ENCODE peak calls at places on chromosome 10, in ten cellular contexts. U, Q, K, P, I, A, Y, B, O and X are unnamed samples.

GRCh38 chr10:64350665-64351064 is 829.5 kb downstream of the REEP3 start:
- DNase-seq in U (no peak), Q (no peak), K (no peak), P (no peak), I (no peak), A (no peak), Y (no peak), B (no peak), O (no peak), X (no peak)

GRCh38 chr10:128571745-128572144 is 445.5 kb upstream of the MKI67 start:
- DNase-seq in U (no peak), Q (no peak), K (no peak), P (no peak), I (no peak), A (no peak), Y (no peak), B (no peak), O (no peak), X (no peak)

GRCh38 chr10:117697402-117697801 is 154.9 kb downstream of the EMX2 start:
- DNase-seq in U (no peak), Q (no peak), K (no peak), P (no peak), I (no peak), A (no peak), Y (no peak), B (no peak), O (no peak), X (no peak)

GRCh38 chr10:132551093-132551807 is 13.7 kb downstream of the INPP5A start:
- DNase-seq in U (no peak), Q (peak; percentile 5), K (peak; percentile 58), P (no peak), I (no peak), A (no peak), Y (no peak), B (no peak), O (no peak), X (no peak)

GRCh38 chr10:124723826-124724225 is 20.4 kb downstream of the FAM53B start:
- DNase-seq in U (no peak), Q (no peak), K (no peak), P (no peak), I (no peak), A (no peak), Y (no peak), B (no peak), O (no peak), X (no peak)

GRCh38 chr10:18436902-18437301 is 214.5 kb downstream of the NSUN6 start:
- DNase-seq in U (no peak), Q (no peak), K (no peak), P (peak; percentile 27), I (no peak), A (no peak), Y (no peak), B (no peak), O (no peak), X (no peak)

GRCh38 chr10:19785366-19785765 is 30.9 kb upstream of the PLXDC2 start:
- DNase-seq in U (no peak), Q (no peak), K (no peak), P (no peak), I (no peak), A (no peak), Y (no peak), B (no peak), O (no peak), X (no peak)

GRCh38 chr10:680745-681144 is 8.7 kb downstream of the DIP2C start:
- DNase-seq in U (no peak), Q (no peak), K (no peak), P (no peak), I (no peak), A (no peak), Y (no peak), B (no peak), O (no peak), X (no peak)

GRCh38 chr10:90930070-90930837 is 9.4 kb upstream of the ANKRD1 start:
- DNase-seq in U (peak; percentile 91), Q (no peak), K (no peak), P (peak; percentile 5), I (peak; percentile 65), A (no peak), Y (peak; percentile 56), B (no peak), O (no peak), X (no peak)

GRCh38 chr10:14879055-14879800 is 562 bp downstream of the SUV39H2 start:
- DNase-seq in U (no peak), Q (peak; percentile 14), K (peak; percentile 52), P (peak; percentile 82), I (peak; percentile 20), A (no peak), Y (no peak), B (peak; percentile 11), O (no peak), X (no peak)

GRCh38 chr10:132391372-132392020 is 5.5 kb upstream of the PWWP2B start:
- DNase-seq in U (no peak), Q (no peak), K (no peak), P (no peak), I (no peak), A (no peak), Y (no peak), B (no peak), O (no peak), X (no peak)

GRCh38 chr10:83991986-83992753 is 147.1 kb upstream of the GHITM start:
- DNase-seq in U (no peak), Q (no peak), K (peak; percentile 33), P (peak; percentile 39), I (no peak), A (no peak), Y (peak; percentile 9), B (no peak), O (no peak), X (no peak)

GRCh38 chr10:84178387-84178697 is 4.7 kb downstream of the GPR15LG start:
- DNase-seq in U (no peak), Q (no peak), K (peak; percentile 1), P (no peak), I (no peak), A (no peak), Y (no peak), B (no peak), O (no peak), X (no peak)

GRCh38 chr10:101816375-101816773 is 1.9 kb downstream of the OGA start:
- DNase-seq in U (no peak), Q (no peak), K (no peak), P (no peak), I (no peak), A (no peak), Y (no peak), B (no peak), O (no peak), X (no peak)

GRCh38 chr10:132722391-132722790 is 63.6 kb downstream of the NKX6-2 start:
- DNase-seq in U (no peak), Q (no peak), K (no peak), P (no peak), I (no peak), A (no peak), Y (no peak), B (no peak), O (no peak), X (no peak)

GRCh38 chr10:116765549-116766162 is 23.3 kb upstream of the HSPA12A start:
- DNase-seq in U (no peak), Q (no peak), K (peak; percentile 58), P (no peak), I (no peak), A (peak; percentile 42), Y (no peak), B (no peak), O (peak; percentile 57), X (no peak)

GRCh38 chr10:63719174-63719856 is 198.1 kb downstream of the REEP3 start:
- DNase-seq in U (no peak), Q (no peak), K (no peak), P (no peak), I (no peak), A (no peak), Y (no peak), B (no peak), O (no peak), X (no peak)

GRCh38 chr10:53697038-53697437 is 924.5 kb upstream of the MBL2 start:
- DNase-seq in U (no peak), Q (no peak), K (no peak), P (no peak), I (no peak), A (no peak), Y (no peak), B (no peak), O (no peak), X (no peak)

GRCh38 chr10:98516352-98516751 is 69.6 kb upstream of the HPS1 start:
- DNase-seq in U (no peak), Q (no peak), K (no peak), P (no peak), I (peak; percentile 25), A (no peak), Y (no peak), B (no peak), O (no peak), X (no peak)

GRCh38 chr10:129917936-129918335 is 46.1 kb downstream of the EBF3 start:
- DNase-seq in U (no peak), Q (no peak), K (no peak), P (no peak), I (no peak), A (no peak), Y (no peak), B (no peak), O (no peak), X (no peak)

GRCh38 chr10:77138541-77138940 is 499.1 kb downstream of the KCNMA1 start:
- DNase-seq in U (no peak), Q (no peak), K (no peak), P (peak; percentile 33), I (no peak), A (no peak), Y (peak; percentile 55), B (no peak), O (no peak), X (no peak)

GRCh38 chr10:49105076-49105475 is 10.2 kb downstream of the VSTM4 start:
- DNase-seq in U (no peak), Q (no peak), K (no peak), P (no peak), I (no peak), A (no peak), Y (no peak), B (no peak), O (no peak), X (no peak)

GRCh38 chr10:34739915-34740314 is 75.2 kb downstream of the PARD3 start:
- DNase-seq in U (no peak), Q (peak; percentile 51), K (no peak), P (peak; percentile 83), I (peak; percentile 81), A (no peak), Y (peak; percentile 73), B (no peak), O (no peak), X (no peak)

GRCh38 chr10:28520346-28520745 is 12.6 kb upstream of the WAC start:
- DNase-seq in U (no peak), Q (no peak), K (no peak), P (no peak), I (no peak), A (no peak), Y (peak; percentile 57), B (no peak), O (no peak), X (no peak)

GRCh38 chr10:103445767-103446567 is 6.2 kb downstream of the CALHM2 start:
- DNase-seq in U (peak; percentile 97), Q (peak; percentile 82), K (no peak), P (no peak), I (peak; percentile 86), A (no peak), Y (peak; percentile 81), B (no peak), O (no peak), X (no peak)